ENCODE peak calls at places on chromosome 21, in eight cellular contexts. K, C, I, Z, F, U, Q and O are unnamed samples. For H3K36me3, the result is how much of the 10 kb centered on the place peaks cover.

GRCh38 chr21:32496536-32496935 is 84.0 kb downstream of the EVA1C start:
- DNase-seq in U (no peak), Z (no peak), K (no peak), F (no peak), I (no peak), Q (no peak), C (no peak), O (no peak)

GRCh38 chr21:27246741-27247140 is 279.9 kb upstream of the ADAMTS5 start:
- DNase-seq in Z (no peak), F (no peak), Q (peak), I (no peak), C (no peak), U (no peak), K (no peak), O (no peak)

GRCh38 chr21:19507682-19508260 is 1104.2 kb upstream of the TMPRSS15 start:
- DNase-seq in C (no peak), K (no peak), U (peak), Z (peak), F (no peak), I (no peak), Q (no peak), O (no peak)

GRCh38 chr21:25888711-25889110 is 153.9 kb downstream of the GABPA start:
- DNase-seq in C (no peak), U (no peak), F (no peak), Z (no peak), I (no peak), K (no peak), Q (no peak), O (no peak)

GRCh38 chr21:16071082-16071481 is 341.3 kb downstream of the USP25 start:
- DNase-seq in Z (no peak), U (no peak), I (no peak), C (no peak), K (peak), Q (no peak), F (no peak), O (no peak)

GRCh38 chr21:25369524-25370300 is 237.6 kb downstream of the MRPL39 start:
- DNase-seq in I (no peak), Z (no peak), F (no peak), C (no peak), Q (peak), U (no peak), K (no peak), O (no peak)

GRCh38 chr21:35974801-35975200 is 85.5 kb downstream of the SETD4 start:
- DNase-seq in F (no peak), Q (peak), C (no peak), Z (no peak), U (no peak), I (no peak), K (no peak), O (no peak)

GRCh38 chr21:34029724-34030528 is 43.5 kb upstream of the MRPS6 start:
- DNase-seq in Q (peak), U (peak), F (peak), Z (peak), K (peak), I (no peak), C (peak), O (no peak)

GRCh38 chr21:24411429-24411828 is 1195.9 kb downstream of the MRPL39 start:
- DNase-seq in U (no peak), Q (no peak), C (no peak), Z (no peak), F (no peak), I (no peak), K (no peak), O (no peak)

GRCh38 chr21:32475162-32475812 is 62.8 kb downstream of the EVA1C start:
- DNase-seq in C (no peak), Q (peak), I (no peak), F (no peak), U (no peak), K (no peak), Z (no peak), O (no peak)

GRCh38 chr21:44312089-44312488 is 12.2 kb downstream of the PFKL start:
- DNase-seq in C (no peak), U (no peak), Q (no peak), F (no peak), K (no peak), Z (no peak), I (no peak), O (no peak)

GRCh38 chr21:44312716-44313115 is 12.9 kb downstream of the PFKL start:
- DNase-seq in C (no peak), F (no peak), K (no peak), U (no peak), Q (no peak), Z (no peak), I (no peak), O (no peak)

GRCh38 chr21:44314561-44314960 is 14.7 kb downstream of the PFKL start:
- DNase-seq in I (no peak), K (no peak), U (no peak), F (no peak), C (no peak), Z (no peak), Q (no peak), O (no peak)

GRCh38 chr21:44314128-44314527 is 14.3 kb downstream of the PFKL start:
- DNase-seq in F (no peak), I (no peak), Q (no peak), U (no peak), C (no peak), Z (no peak), K (no peak), O (no peak)

GRCh38 chr21:44313451-44313850 is 13.6 kb downstream of the PFKL start:
- DNase-seq in Q (no peak), C (no peak), K (no peak), I (no peak), Z (no peak), U (no peak), F (no peak), O (no peak)
- H3K36me3 ChIP-seq in Q (half or more), C (under half), K (under half), I (half or more), Z (under half), U (under half), F (under half), O (half or more)

GRCh38 chr21:46334351-46335140 is 10.6 kb downstream of the PCNT start:
- DNase-seq in F (no peak), I (no peak), C (no peak), U (no peak), K (no peak), Z (no peak), Q (no peak), O (no peak)
- H3K36me3 ChIP-seq in F (under half), I (half or more), C (under half), U (under half), K (under half), Z (half or more), Q (under half), O (half or more)

GRCh38 chr21:14975136-14975905 is 89.5 kb downstream of the NRIP1 start:
- DNase-seq in Z (no peak), U (no peak), F (no peak), K (no peak), Q (no peak), I (no peak), C (no peak), O (no peak)
- H3K36me3 ChIP-seq in Z (under half), U (under half), F (under half), K (under half), Q (under half), I (under half), C (under half), O (under half)

GRCh38 chr21:43020771-43021170 is 46.4 kb downstream of the PKNOX1 start:
- DNase-seq in U (no peak), Z (no peak), K (no peak), Q (no peak), I (no peak), C (no peak), F (no peak), O (no peak)

GRCh38 chr21:43023175-43023574 is 48.8 kb downstream of the PKNOX1 start:
- DNase-seq in Q (peak), K (no peak), F (no peak), Z (no peak), U (no peak), C (no peak), I (no peak), O (no peak)

GRCh38 chr21:43020177-43020576 is 45.8 kb downstream of the PKNOX1 start:
- DNase-seq in C (no peak), Q (no peak), U (no peak), I (no peak), F (no peak), Z (no peak), K (no peak), O (no peak)

GRCh38 chr21:43021191-43021590 is 46.8 kb downstream of the PKNOX1 start:
- DNase-seq in Z (no peak), Q (no peak), I (no peak), U (no peak), F (no peak), C (no peak), K (no peak), O (no peak)

GRCh38 chr21:43021756-43022600 is 47.6 kb downstream of the PKNOX1 start:
- DNase-seq in U (no peak), K (no peak), Z (no peak), C (no peak), F (no peak), I (no peak), Q (no peak), O (no peak)
- H3K36me3 ChIP-seq in U (under half), K (under half), Z (half or more), C (under half), F (under half), I (half or more), Q (under half), O (under half)

GRCh38 chr21:46394819-46395152 is 63.9 kb upstream of the DIP2A start:
- DNase-seq in K (no peak), C (no peak), U (no peak), Q (no peak), Z (no peak), F (no peak), I (no peak), O (no peak)
- H3K36me3 ChIP-seq in K (under half), C (under half), U (under half), Q (under half), Z (half or more), F (under half), I (half or more), O (under half)

DNA sequence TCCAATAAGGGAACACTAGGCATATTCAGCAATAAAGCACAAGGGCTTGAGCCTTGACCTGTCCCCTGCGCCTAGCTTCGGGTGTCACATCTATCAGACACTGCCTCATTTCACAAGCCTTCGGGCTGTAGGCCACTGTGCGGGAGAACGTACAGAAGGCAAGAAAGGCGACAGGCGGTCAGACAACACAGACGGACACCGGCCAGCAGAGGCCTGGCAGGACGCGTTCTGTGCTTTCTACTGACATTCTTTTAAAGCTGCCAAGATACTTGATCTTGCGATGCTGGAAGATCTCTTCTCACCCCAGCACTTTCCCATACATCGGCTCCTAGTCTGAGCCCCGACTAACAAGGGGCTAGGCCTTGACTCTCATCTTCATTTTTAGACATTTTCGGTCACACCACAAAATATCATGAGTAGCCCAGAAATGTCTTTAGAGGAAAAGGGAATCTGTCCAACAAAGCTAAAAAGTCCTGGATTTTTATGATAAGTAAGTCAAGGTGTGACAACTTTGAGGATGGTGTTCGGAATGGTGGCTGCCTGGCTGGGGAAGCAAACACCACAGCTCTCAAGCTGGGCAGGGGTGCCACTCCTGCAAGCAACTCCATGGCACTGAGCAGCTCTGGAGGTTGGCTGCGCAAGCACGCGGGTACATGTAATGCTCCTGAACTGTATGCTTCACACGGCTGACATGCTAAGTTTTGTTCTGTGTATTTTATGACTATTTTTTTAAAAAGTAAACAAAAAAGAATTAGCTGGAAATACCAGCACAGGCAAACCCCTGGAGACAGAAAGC is 18.7 kb downstream of the RIPK4 start:
- DNase-seq in K (no peak), Z (no peak), F (no peak), I (no peak), U (no peak), Q (no peak), C (no peak), O (no peak)
- H3K36me3 ChIP-seq in K (under half), Z (under half), F (under half), I (under half), U (under half), Q (under half), C (under half), O (half or more)

DNA sequence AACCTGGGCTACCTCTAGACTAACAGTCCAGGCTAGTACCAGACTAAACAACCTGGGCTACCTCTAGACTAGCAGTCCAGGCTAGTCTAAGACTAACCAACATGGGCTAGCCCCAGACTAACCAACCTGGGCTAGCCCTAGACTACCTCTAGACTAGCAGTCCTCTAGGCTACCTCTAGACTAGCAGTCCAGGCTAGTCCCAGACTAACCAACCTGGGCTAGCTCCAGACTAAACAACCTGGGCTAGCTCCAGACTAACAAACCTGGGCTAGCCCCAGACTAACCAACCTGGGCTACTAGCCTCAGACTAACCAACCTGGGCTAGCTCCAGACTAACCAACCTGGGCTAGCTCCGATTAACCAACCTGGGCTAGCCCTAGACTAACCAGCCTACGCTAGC is 2.0 kb downstream of the TFF2 start:
- DNase-seq in I (no peak), K (no peak), C (no peak), Z (peak), F (no peak), U (no peak), Q (no peak), O (peak)
- H3K36me3 ChIP-seq in I (under half), K (under half), C (under half), Z (under half), F (under half), U (under half), Q (under half), O (under half)